ENCODE peak calls at places on chromosome 12, in four cellular contexts. One of them, this sample, is unnamed.

GRCh38 chr12:7933255-7933726 is 2.7 kb downstream of the SLC2A3 start:
- DNase-seq in CD8-positive, alpha-beta memory T cell: peak
- DNase-seq in activated CD8-positive, alpha-beta memory T cell treated with anti-CD3 and anti-CD28 coated beads for 48 hours: peak
- DNase-seq in WTC11: peak
- DNase-seq in this sample: peak

GRCh38 chr12:123530683-123531082 is 2.8 kb downstream of the RILPL1 start:
- DNase-seq in CD8-positive, alpha-beta memory T cell: no peak
- DNase-seq in activated CD8-positive, alpha-beta memory T cell treated with anti-CD3 and anti-CD28 coated beads for 48 hours: no peak
- DNase-seq in WTC11: no peak
- DNase-seq in this sample: no peak

GRCh38 chr12:106598003-106598402 is 15.2 kb downstream of the RFX4 start:
- DNase-seq in CD8-positive, alpha-beta memory T cell: no peak
- DNase-seq in activated CD8-positive, alpha-beta memory T cell treated with anti-CD3 and anti-CD28 coated beads for 48 hours: no peak
- DNase-seq in WTC11: no peak
- DNase-seq in this sample: no peak

GRCh38 chr12:124174406-124174805 is 120.5 kb upstream of the RFLNA start:
- DNase-seq in CD8-positive, alpha-beta memory T cell: no peak
- DNase-seq in activated CD8-positive, alpha-beta memory T cell treated with anti-CD3 and anti-CD28 coated beads for 48 hours: no peak
- DNase-seq in WTC11: no peak
- DNase-seq in this sample: no peak

GRCh38 chr12:118103601-118104382 is at the start of gene VSIG10:
- DNase-seq in CD8-positive, alpha-beta memory T cell: no peak
- DNase-seq in activated CD8-positive, alpha-beta memory T cell treated with anti-CD3 and anti-CD28 coated beads for 48 hours: no peak
- DNase-seq in WTC11: peak
- DNase-seq in this sample: peak

GRCh38 chr12:124392991-124393790 is 98.3 kb downstream of the RFLNA start:
- DNase-seq in CD8-positive, alpha-beta memory T cell: no peak
- DNase-seq in activated CD8-positive, alpha-beta memory T cell treated with anti-CD3 and anti-CD28 coated beads for 48 hours: no peak
- DNase-seq in WTC11: no peak
- DNase-seq in this sample: peak

GRCh38 chr12:82527165-82527780 is 159.4 kb upstream of the TMTC2 start:
- DNase-seq in CD8-positive, alpha-beta memory T cell: peak
- DNase-seq in activated CD8-positive, alpha-beta memory T cell treated with anti-CD3 and anti-CD28 coated beads for 48 hours: no peak
- DNase-seq in WTC11: peak
- DNase-seq in this sample: peak

GRCh38 chr12:131751335-131751734 is 40.4 kb downstream of the SFSWAP start:
- DNase-seq in CD8-positive, alpha-beta memory T cell: no peak
- DNase-seq in activated CD8-positive, alpha-beta memory T cell treated with anti-CD3 and anti-CD28 coated beads for 48 hours: no peak
- DNase-seq in WTC11: no peak
- DNase-seq in this sample: no peak

GRCh38 chr12:27094726-27095125 is 12.3 kb upstream of the C12orf71 start:
- DNase-seq in CD8-positive, alpha-beta memory T cell: no peak
- DNase-seq in activated CD8-positive, alpha-beta memory T cell treated with anti-CD3 and anti-CD28 coated beads for 48 hours: no peak
- DNase-seq in WTC11: no peak
- DNase-seq in this sample: no peak

GRCh38 chr12:57135939-57136338 is 7.7 kb downstream of the LRP1 start:
- DNase-seq in CD8-positive, alpha-beta memory T cell: no peak
- DNase-seq in activated CD8-positive, alpha-beta memory T cell treated with anti-CD3 and anti-CD28 coated beads for 48 hours: no peak
- DNase-seq in WTC11: peak
- DNase-seq in this sample: peak